ENCODE peak calls at places on chromosome X, in six cellular contexts. One of them, this sample, is unnamed.

GRCh38 chrX:71536285-71536684 is 3.4 kb downstream of the OGT start:
- DNase-seq in AG10803: no peak
- DNase-seq in esophagus squamous epithelium: no peak
- DNase-seq in right atrium auricular region: no peak
- DNase-seq in BE2C: no peak
- DNase-seq in A549: no peak
- DNase-seq in this sample: no peak

GRCh38 chrX:110172215-110172614 is 145.7 kb downstream of the AMMECR1 start:
- DNase-seq in AG10803: no peak
- DNase-seq in esophagus squamous epithelium: no peak
- DNase-seq in right atrium auricular region: no peak
- DNase-seq in BE2C: no peak
- DNase-seq in A549: no peak
- DNase-seq in this sample: no peak

GRCh38 chrX:41085883-41086626 is 810 bp downstream of the USP9X start:
- DNase-seq in A549: peak; percentile 65
- DNase-seq in esophagus squamous epithelium: no peak
- DNase-seq in AG10803: peak; percentile 30
- DNase-seq in right atrium auricular region: peak; percentile 65
- DNase-seq in BE2C: peak; percentile 66
- DNase-seq in this sample: no peak

GRCh38 chrX:86194758-86195157 is 46.5 kb downstream of the DACH2 start:
- DNase-seq in right atrium auricular region: no peak
- DNase-seq in AG10803: no peak
- DNase-seq in A549: no peak
- DNase-seq in BE2C: no peak
- DNase-seq in esophagus squamous epithelium: no peak
- DNase-seq in this sample: no peak

GRCh38 chrX:64192673-64193072 is 12.8 kb downstream of the AMER1 start:
- DNase-seq in right atrium auricular region: no peak
- DNase-seq in A549: no peak
- DNase-seq in AG10803: no peak
- DNase-seq in esophagus squamous epithelium: no peak
- DNase-seq in BE2C: no peak
- DNase-seq in this sample: no peak

GRCh38 chrX:112818114-112819012 is 22.3 kb downstream of the AMOT start:
- DNase-seq in A549: no peak
- DNase-seq in esophagus squamous epithelium: no peak
- DNase-seq in right atrium auricular region: no peak
- DNase-seq in AG10803: no peak
- DNase-seq in BE2C: no peak
- DNase-seq in this sample: no peak

GRCh38 chrX:22192419-22193086 is 80.2 kb upstream of the CBLL2 start:
- DNase-seq in esophagus squamous epithelium: peak; percentile 2
- DNase-seq in right atrium auricular region: peak; percentile 69
- DNase-seq in A549: peak; percentile 75
- DNase-seq in BE2C: peak; percentile 63
- DNase-seq in AG10803: peak; percentile 51
- DNase-seq in this sample: no peak

GRCh38 chrX:44580466-44580865 is 37.8 kb upstream of the FUNDC1 start:
- DNase-seq in esophagus squamous epithelium: no peak
- DNase-seq in BE2C: no peak
- DNase-seq in AG10803: peak; percentile 64
- DNase-seq in A549: peak; percentile 62
- DNase-seq in right atrium auricular region: no peak
- DNase-seq in this sample: no peak

GRCh38 chrX:118207831-118208453 is 91.3 kb upstream of the KLHL13 start:
- DNase-seq in esophagus squamous epithelium: no peak
- DNase-seq in AG10803: no peak
- DNase-seq in right atrium auricular region: no peak
- DNase-seq in BE2C: no peak
- DNase-seq in A549: no peak
- DNase-seq in this sample: no peak

GRCh38 chrX:132071260-132071659 is 48.2 kb downstream of the STK26 start:
- DNase-seq in A549: peak; percentile 11
- DNase-seq in BE2C: no peak
- DNase-seq in AG10803: peak; percentile 12
- DNase-seq in esophagus squamous epithelium: no peak
- DNase-seq in right atrium auricular region: no peak
- DNase-seq in this sample: no peak

GRCh38 chrX:69028006-69028760 is 137.1 kb downstream of the PJA1 start:
- DNase-seq in A549: no peak
- DNase-seq in right atrium auricular region: no peak
- DNase-seq in BE2C: no peak
- DNase-seq in AG10803: no peak
- DNase-seq in esophagus squamous epithelium: no peak
- DNase-seq in this sample: peak; percentile 31

GRCh38 chrX:68934421-68934820 is 105.6 kb downstream of the EFNB1 start:
- DNase-seq in esophagus squamous epithelium: no peak
- DNase-seq in right atrium auricular region: no peak
- DNase-seq in BE2C: no peak
- DNase-seq in A549: no peak
- DNase-seq in AG10803: no peak
- DNase-seq in this sample: no peak

GRCh38 chrX:38142598-38142997 is 78.1 kb downstream of the SRPX start:
- DNase-seq in BE2C: no peak
- DNase-seq in A549: no peak
- DNase-seq in right atrium auricular region: no peak
- DNase-seq in esophagus squamous epithelium: no peak
- DNase-seq in AG10803: peak; percentile 79
- DNase-seq in this sample: no peak

GRCh38 chrX:16524327-16524726 is 125.6 kb upstream of the S100G start:
- DNase-seq in right atrium auricular region: no peak
- DNase-seq in esophagus squamous epithelium: no peak
- DNase-seq in AG10803: peak; percentile 14
- DNase-seq in BE2C: no peak
- DNase-seq in A549: no peak
- DNase-seq in this sample: no peak

GRCh38 chrX:30971761-30972603 is 82.9 kb upstream of the TAB3 start:
- DNase-seq in A549: peak; percentile 44
- DNase-seq in right atrium auricular region: no peak
- DNase-seq in esophagus squamous epithelium: no peak
- DNase-seq in AG10803: peak; percentile 66
- DNase-seq in BE2C: peak; percentile 37
- DNase-seq in this sample: no peak

GRCh38 chrX:113741744-113742143 is 842.1 kb upstream of the HTR2C start:
- DNase-seq in A549: peak; percentile 10
- DNase-seq in BE2C: peak; percentile 21
- DNase-seq in esophagus squamous epithelium: no peak
- DNase-seq in AG10803: peak; percentile 48
- DNase-seq in right atrium auricular region: no peak
- DNase-seq in this sample: no peak

GRCh38 chrX:63750846-63751245 is 34.2 kb downstream of the ARHGEF9 start:
- DNase-seq in BE2C: no peak
- DNase-seq in AG10803: no peak
- DNase-seq in right atrium auricular region: no peak
- DNase-seq in esophagus squamous epithelium: no peak
- DNase-seq in A549: no peak
- DNase-seq in this sample: no peak

GRCh38 chrX:72402614-72403013 is 96.9 kb upstream of the CITED1 start:
- DNase-seq in BE2C: no peak
- DNase-seq in right atrium auricular region: no peak
- DNase-seq in A549: no peak
- DNase-seq in esophagus squamous epithelium: no peak
- DNase-seq in AG10803: no peak
- DNase-seq in this sample: no peak

GRCh38 chrX:38061335-38061734 is 55.0 kb downstream of the SYTL5 start:
- DNase-seq in AG10803: peak; percentile 10
- DNase-seq in BE2C: no peak
- DNase-seq in esophagus squamous epithelium: no peak
- DNase-seq in A549: peak; percentile 2
- DNase-seq in right atrium auricular region: no peak
- DNase-seq in this sample: no peak

GRCh38 chrX:44908198-44908597 is 35.2 kb downstream of the KDM6A start:
- DNase-seq in BE2C: no peak
- DNase-seq in esophagus squamous epithelium: no peak
- DNase-seq in A549: no peak
- DNase-seq in AG10803: peak; percentile 75
- DNase-seq in right atrium auricular region: no peak
- DNase-seq in this sample: no peak

GRCh38 chrX:29890004-29890403 is 325.4 kb upstream of the MAGEB2 start:
- DNase-seq in BE2C: no peak
- DNase-seq in AG10803: peak; percentile 2
- DNase-seq in esophagus squamous epithelium: no peak
- DNase-seq in A549: no peak
- DNase-seq in right atrium auricular region: no peak
- DNase-seq in this sample: no peak

DNA sequence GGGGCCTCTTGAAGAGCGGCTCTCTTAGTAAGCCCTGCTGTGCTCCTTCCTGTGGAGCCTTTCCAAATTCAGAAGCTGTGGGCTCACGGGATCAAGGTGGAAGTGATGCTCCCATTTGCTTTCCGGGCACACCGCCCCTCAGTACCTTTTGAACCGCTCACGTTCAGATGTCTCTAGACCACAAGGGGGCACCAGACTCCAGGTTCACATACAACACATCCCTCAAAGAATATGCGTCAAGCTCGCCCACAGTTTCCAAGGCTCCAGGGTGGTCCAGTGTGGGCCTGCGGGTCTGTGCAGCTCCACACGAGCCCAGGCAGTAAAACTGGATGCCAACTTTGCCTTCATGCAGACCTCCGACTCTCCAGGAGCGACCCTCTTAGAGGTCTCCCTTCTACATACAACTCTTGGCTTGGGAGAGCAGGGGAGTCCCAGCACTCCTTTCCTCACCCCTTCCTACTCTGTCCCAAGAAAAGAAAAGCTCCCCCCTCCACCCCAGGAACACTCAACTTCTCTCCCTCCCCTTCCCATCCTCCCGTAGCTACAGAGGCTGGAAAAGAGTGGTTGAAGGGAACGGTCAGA is 11.0 kb downstream of the SUPT20HL1 start:
- DNase-seq in A549: peak; percentile 69
- DNase-seq in esophagus squamous epithelium: no peak
- DNase-seq in right atrium auricular region: peak; percentile 68
- DNase-seq in BE2C: peak; percentile 70
- DNase-seq in AG10803: peak; percentile 38
- DNase-seq in this sample: no peak
- TF ChIP-seq CTCF in A549: peak; percentile 58
- TF ChIP-seq CTCF in esophagus squamous epithelium: peak; percentile 36
- TF ChIP-seq CTCF in right atrium auricular region: peak; percentile 72
- TF ChIP-seq CTCF in BE2C: peak; percentile 70
- TF ChIP-seq CTCF in AG10803: peak; percentile 62
- TF ChIP-seq CTCF in this sample: peak; percentile 66

GRCh38 chrX:104310657-104311056 is 55.9 kb upstream of the ESX1 start:
- DNase-seq in A549: no peak
- DNase-seq in esophagus squamous epithelium: no peak
- DNase-seq in AG10803: no peak
- DNase-seq in right atrium auricular region: no peak
- DNase-seq in BE2C: no peak
- DNase-seq in this sample: no peak

GRCh38 chrX:104310084-104310483 is 55.4 kb upstream of the ESX1 start:
- DNase-seq in BE2C: no peak
- DNase-seq in right atrium auricular region: no peak
- DNase-seq in esophagus squamous epithelium: no peak
- DNase-seq in A549: peak; percentile 37
- DNase-seq in AG10803: peak; percentile 41
- DNase-seq in this sample: no peak

GRCh38 chrX:104306180-104306579 is 51.4 kb upstream of the ESX1 start:
- DNase-seq in esophagus squamous epithelium: no peak
- DNase-seq in right atrium auricular region: no peak
- DNase-seq in AG10803: no peak
- DNase-seq in A549: no peak
- DNase-seq in BE2C: no peak
- DNase-seq in this sample: no peak

GRCh38 chrX:104307341-104307740 is 52.6 kb upstream of the ESX1 start:
- DNase-seq in right atrium auricular region: no peak
- DNase-seq in BE2C: no peak
- DNase-seq in AG10803: no peak
- DNase-seq in esophagus squamous epithelium: no peak
- DNase-seq in A549: no peak
- DNase-seq in this sample: no peak

GRCh38 chrX:104309169-104309568 is 54.4 kb upstream of the ESX1 start:
- DNase-seq in esophagus squamous epithelium: no peak
- DNase-seq in BE2C: no peak
- DNase-seq in right atrium auricular region: no peak
- DNase-seq in A549: no peak
- DNase-seq in AG10803: no peak
- DNase-seq in this sample: no peak
- TF ChIP-seq CTCF in esophagus squamous epithelium: no peak
- TF ChIP-seq CTCF in BE2C: no peak
- TF ChIP-seq CTCF in right atrium auricular region: no peak
- TF ChIP-seq CTCF in A549: no peak
- TF ChIP-seq CTCF in AG10803: no peak
- TF ChIP-seq CTCF in this sample: no peak

GRCh38 chrX:148804579-148804978 is 304.2 kb downstream of the AFF2 start:
- DNase-seq in AG10803: peak; percentile 13
- DNase-seq in BE2C: no peak
- DNase-seq in right atrium auricular region: no peak
- DNase-seq in esophagus squamous epithelium: no peak
- DNase-seq in A549: no peak
- DNase-seq in this sample: no peak

GRCh38 chrX:148811236-148811635 is 310.8 kb downstream of the AFF2 start:
- DNase-seq in A549: no peak
- DNase-seq in AG10803: peak; percentile 22
- DNase-seq in esophagus squamous epithelium: no peak
- DNase-seq in BE2C: no peak
- DNase-seq in right atrium auricular region: no peak
- DNase-seq in this sample: no peak

GRCh38 chrX:148808825-148809224 is 308.4 kb downstream of the AFF2 start:
- DNase-seq in A549: no peak
- DNase-seq in esophagus squamous epithelium: no peak
- DNase-seq in BE2C: no peak
- DNase-seq in AG10803: no peak
- DNase-seq in right atrium auricular region: no peak
- DNase-seq in this sample: no peak

DNA sequence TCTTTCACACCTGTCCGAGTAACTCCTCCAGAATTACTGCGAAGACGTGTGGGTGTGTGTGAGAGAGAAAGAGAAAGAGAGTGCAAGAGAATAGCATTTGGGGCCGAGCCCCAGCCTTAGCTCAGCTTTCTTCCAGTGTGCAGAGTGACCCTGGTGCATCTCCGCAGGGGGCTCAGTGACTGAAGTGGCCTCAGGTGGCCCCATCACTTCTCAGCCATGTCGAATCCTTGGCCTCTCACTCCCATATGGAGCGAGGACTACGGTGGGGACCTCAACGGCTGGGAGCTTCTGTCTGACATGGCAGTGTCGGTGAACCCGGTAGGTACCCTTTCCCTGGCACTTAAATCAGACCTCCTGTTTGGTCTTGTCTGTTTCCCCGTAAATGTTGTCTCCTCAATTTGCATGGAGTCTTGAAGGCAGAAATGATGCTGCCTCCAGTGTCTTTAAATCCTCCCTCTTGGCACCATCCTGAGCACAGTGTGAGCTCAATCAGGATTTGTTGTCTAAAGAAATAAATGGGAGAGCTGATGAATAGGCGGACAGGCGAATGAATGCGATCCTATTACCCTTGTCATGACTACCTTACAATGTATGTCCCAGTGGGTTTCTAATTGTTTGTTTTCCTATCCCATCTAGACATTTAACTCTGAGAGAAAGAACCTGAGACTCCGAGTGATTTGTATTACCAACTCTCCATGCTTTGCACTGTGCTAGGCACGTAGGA is 305.9 kb downstream of the AFF2 start:
- DNase-seq in BE2C: no peak
- DNase-seq in AG10803: no peak
- DNase-seq in A549: no peak
- DNase-seq in right atrium auricular region: no peak
- DNase-seq in esophagus squamous epithelium: no peak
- DNase-seq in this sample: no peak
- TF ChIP-seq CTCF in BE2C: no peak
- TF ChIP-seq CTCF in AG10803: no peak
- TF ChIP-seq CTCF in A549: no peak
- TF ChIP-seq CTCF in right atrium auricular region: no peak
- TF ChIP-seq CTCF in esophagus squamous epithelium: no peak
- TF ChIP-seq CTCF in this sample: no peak

GRCh38 chrX:153380691-153381090 is 20.5 kb downstream of the PNMA6E start:
- DNase-seq in esophagus squamous epithelium: no peak
- DNase-seq in right atrium auricular region: no peak
- DNase-seq in BE2C: no peak
- DNase-seq in AG10803: no peak
- DNase-seq in A549: no peak
- DNase-seq in this sample: no peak
- TF ChIP-seq CTCF in esophagus squamous epithelium: no peak
- TF ChIP-seq CTCF in right atrium auricular region: no peak
- TF ChIP-seq CTCF in BE2C: no peak
- TF ChIP-seq CTCF in AG10803: no peak
- TF ChIP-seq CTCF in A549: no peak
- TF ChIP-seq CTCF in this sample: no peak